ENCODE peak calls at places on chromosomes 5 and 9, in five cellular contexts. U is cardiac muscle cell, T is GM20000, Q is amniotic epithelial cell, V is smooth muscle cell of the brain vasculature. W is an unnamed sample.

GRCh38 chr5:45648744-45649143 is 47.4 kb downstream of the HCN1 start:
- DNase-seq in U (no peak), T (no peak), Q (no peak), V (no peak), W (no peak)

GRCh38 chr9:81424431-81424830 is 264.9 kb downstream of the TLE1 start:
- DNase-seq in U (no peak), T (no peak), Q (no peak), V (peak), W (no peak)

GRCh38 chr5:71865665-71866320 is 146.7 kb downstream of the CARTPT start:
- DNase-seq in U (no peak), T (no peak), Q (no peak), V (no peak), W (no peak)

GRCh38 chr5:78501411-78502338 is 141.3 kb downstream of the SCAMP1 start:
- DNase-seq in U (no peak), T (no peak), Q (no peak), V (no peak), W (no peak)

GRCh38 chr9:132231019-132231701 is 69.3 kb downstream of the NTNG2 start:
- DNase-seq in U (no peak), T (no peak), Q (no peak), V (no peak), W (no peak)

GRCh38 chr5:150053231-150053626 is 33.1 kb downstream of the CSF1R start:
- DNase-seq in U (peak), T (no peak), Q (peak), V (peak), W (peak)

GRCh38 chr5:142109356-142110045 is 922 bp downstream of the NDFIP1 start:
- DNase-seq in U (peak), T (peak), Q (peak), V (no peak), W (no peak)

GRCh38 chr5:82793808-82794419 is 283.3 kb downstream of the TMEM167A start:
- DNase-seq in U (peak), T (no peak), Q (peak), V (no peak), W (no peak)

GRCh38 chr9:68969538-68969937 is 44.4 kb downstream of the PRKACG start:
- DNase-seq in U (no peak), T (no peak), Q (no peak), V (no peak), W (no peak)

GRCh38 chr9:83000765-83001164 is 62.2 kb downstream of the RASEF start:
- DNase-seq in U (no peak), T (no peak), Q (no peak), V (no peak), W (no peak)

GRCh38 chr9:32589083-32589713 is 16.2 kb upstream of the NDUFB6 start:
- DNase-seq in U (peak), T (peak), Q (peak), V (peak), W (no peak)

GRCh38 chr5:40734986-40735385 is 20.8 kb downstream of the TTC33 start:
- DNase-seq in U (peak), T (no peak), Q (peak), V (no peak), W (no peak)

GRCh38 chr5:123670981-123671557 is 159.1 kb downstream of the CSNK1G3 start:
- DNase-seq in U (peak), T (peak), Q (peak), V (no peak), W (no peak)

GRCh38 chr5:68266457-68266856 is 50.9 kb downstream of the PIK3R1 start:
- DNase-seq in U (peak), T (no peak), Q (peak), V (no peak), W (no peak)

GRCh38 chr5:123440456-123440855 is 17.3 kb upstream of the CEP120 start:
- DNase-seq in U (no peak), T (no peak), Q (no peak), V (no peak), W (no peak)

GRCh38 chr9:124411514-124412227 is 3.6 kb downstream of the PSMB7 start:
- DNase-seq in U (peak), T (no peak), Q (peak), V (no peak), W (no peak)

GRCh38 chr9:29208670-29209069 is 1635.4 kb upstream of the C9orf72 start:
- DNase-seq in U (no peak), T (no peak), Q (no peak), V (no peak), W (no peak)

GRCh38 chr5:53730938-53731337 is 170.5 kb downstream of the NDUFS4 start:
- DNase-seq in U (peak), T (no peak), Q (no peak), V (no peak), W (no peak)